ENCODE peak calls at places on chromosomes 4 and X, in five cellular contexts. L, W, Z, Q and J are unnamed samples.

GRCh38 chr4:56799824-56800756 is 21.4 kb downstream of the SPINK2 start:
- DNase-seq in Z (peak), W (peak), L (peak), Q (peak), J (peak)

GRCh38 chr4:134807231-134807745 is 605.7 kb upstream of the PABPC4L start:
- DNase-seq in L (no peak), Z (no peak), Q (no peak), W (no peak), J (no peak)

GRCh38 chr4:78683352-78683751 is 92.8 kb upstream of the BMP2K start:
- DNase-seq in Q (no peak), W (no peak), L (no peak), Z (no peak), J (no peak)

GRCh38 chr4:54781771-54782170 is 124.0 kb downstream of the KIT start:
- DNase-seq in Z (no peak), Q (no peak), W (no peak), L (no peak), J (no peak)

GRCh38 chr4:37603070-37603468 is 83.1 kb downstream of the RELL1 start:
- DNase-seq in W (peak), Q (peak), Z (peak), L (peak), J (peak)

GRCh38 chr4:156805696-156806095 is 165.9 kb downstream of the PDGFC start:
- DNase-seq in L (no peak), W (no peak), Q (no peak), Z (no peak), J (no peak)

GRCh38 chr4:169253904-169254303 is 16.9 kb downstream of the SH3RF1 start:
- DNase-seq in L (no peak), W (no peak), Z (no peak), Q (no peak), J (no peak)

GRCh38 chrX:17247144-17247543 is 127.9 kb upstream of the NHS start:
- DNase-seq in L (no peak), Z (no peak), Q (no peak), W (no peak), J (no peak)

GRCh38 chr4:1379351-1379781 is 26.9 kb downstream of the NKX1-1 start:
- DNase-seq in Q (no peak), L (peak), W (no peak), Z (no peak), J (no peak)

GRCh38 chr4:185775792-185776555 is 36.0 kb downstream of the SORBS2 start:
- DNase-seq in Z (no peak), W (no peak), L (no peak), Q (no peak), J (no peak)
- H3K4me3 ChIP-seq in Z (no peak), W (no peak), L (no peak), Q (no peak), J (peak)

DNA sequence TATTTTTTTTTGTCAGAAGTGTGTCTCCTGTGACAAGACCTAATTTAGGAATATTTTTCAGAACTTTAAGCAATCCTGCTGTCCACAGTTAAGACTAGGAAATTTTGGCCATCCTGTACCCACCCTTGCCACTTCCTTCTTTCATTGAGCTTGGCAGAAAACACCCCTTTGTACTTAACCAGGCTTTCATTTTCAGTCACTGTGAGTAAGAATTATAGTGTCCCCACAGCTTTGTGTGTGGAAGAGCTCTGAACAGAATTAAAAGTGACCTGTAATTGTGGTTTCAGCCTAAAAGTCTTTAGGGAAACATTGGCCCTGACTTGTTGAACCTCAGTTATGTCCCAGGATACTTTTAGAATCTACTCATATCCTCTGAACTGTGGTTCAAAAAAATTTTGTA is 153.7 kb upstream of the BMP3 start:
- DNase-seq in Z (no peak), Q (no peak), W (no peak), L (no peak), J (no peak)
- H3K4me3 ChIP-seq in Z (no peak), Q (no peak), W (no peak), L (no peak), J (no peak)

GRCh38 chrX:140229187-140229586 is 263.9 kb upstream of the CXorf66 start:
- DNase-seq in W (no peak), L (no peak), Q (no peak), Z (no peak), J (no peak)
- H3K4me3 ChIP-seq in W (no peak), L (no peak), Q (no peak), Z (no peak), J (no peak)

DNA sequence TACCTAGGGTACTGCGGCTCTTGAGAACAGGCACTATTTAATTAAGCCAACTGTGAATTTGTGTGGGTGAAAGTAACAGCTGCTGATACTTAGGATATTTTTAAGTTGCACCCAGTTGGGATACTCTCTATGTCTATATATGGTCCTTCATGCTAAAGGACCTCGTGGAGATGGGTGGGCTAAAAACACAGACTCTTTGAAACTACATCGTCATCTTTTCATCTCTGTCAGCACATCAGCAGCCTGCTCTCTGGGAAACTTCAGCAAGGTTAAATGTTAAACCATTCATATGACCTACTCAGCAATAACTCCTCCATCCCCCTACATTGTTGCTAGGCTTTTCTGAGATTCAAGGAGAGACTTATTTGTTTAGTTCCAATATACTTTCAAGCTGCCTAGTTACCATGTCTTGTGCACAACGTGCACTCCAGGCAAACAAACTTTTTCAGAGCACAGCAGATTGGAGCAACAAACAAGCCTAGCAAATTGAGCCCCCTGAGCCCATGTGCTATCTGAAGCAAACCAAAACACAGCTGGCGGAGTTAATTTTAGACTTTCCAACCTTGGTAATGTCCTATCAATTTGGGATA is 6.2 kb upstream of the MOB1B start:
- DNase-seq in L (no peak), W (no peak), Z (no peak), Q (no peak), J (no peak)
- H3K4me3 ChIP-seq in L (no peak), W (no peak), Z (no peak), Q (no peak), J (no peak)

DNA sequence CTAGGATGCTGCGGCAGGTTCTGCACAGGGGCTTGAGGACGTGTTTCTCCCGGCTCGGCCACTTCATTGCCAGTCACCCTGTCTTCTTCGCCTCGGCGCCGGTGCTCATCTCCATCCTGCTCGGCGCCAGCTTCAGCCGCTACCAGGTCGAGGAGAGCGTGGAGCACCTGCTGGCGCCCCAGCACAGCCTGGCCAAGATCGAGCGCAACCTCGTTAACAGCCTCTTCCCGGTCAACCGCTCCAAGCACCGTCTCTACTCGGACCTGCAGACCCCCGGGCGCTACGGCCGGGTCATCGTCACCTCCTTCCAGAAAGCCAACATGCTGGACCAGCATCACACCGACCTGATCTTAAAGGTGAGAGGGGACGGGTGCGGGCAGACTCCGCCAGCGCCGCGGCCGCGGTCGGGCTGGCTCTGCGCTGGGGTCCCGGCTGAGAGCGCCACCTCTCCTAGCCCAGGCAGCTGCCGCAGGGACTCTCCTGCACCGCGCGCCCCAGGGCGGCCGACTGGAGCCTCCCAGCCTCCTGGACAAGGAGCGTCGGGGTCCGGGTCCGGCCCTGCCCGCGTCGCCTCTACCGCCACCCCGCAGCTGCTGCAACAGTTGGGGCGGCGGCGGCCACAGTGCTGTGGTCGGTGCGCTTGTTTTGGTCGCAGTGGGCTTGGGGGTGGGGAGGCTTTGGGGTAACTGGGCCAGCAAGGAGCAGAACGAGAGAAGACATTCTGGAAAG is 386 bp downstream of the PTCHD1 start:
- DNase-seq in Q (no peak), W (no peak), Z (no peak), L (no peak), J (no peak)
- H3K4me3 ChIP-seq in Q (no peak), W (peak), Z (no peak), L (no peak), J (peak)

DNA sequence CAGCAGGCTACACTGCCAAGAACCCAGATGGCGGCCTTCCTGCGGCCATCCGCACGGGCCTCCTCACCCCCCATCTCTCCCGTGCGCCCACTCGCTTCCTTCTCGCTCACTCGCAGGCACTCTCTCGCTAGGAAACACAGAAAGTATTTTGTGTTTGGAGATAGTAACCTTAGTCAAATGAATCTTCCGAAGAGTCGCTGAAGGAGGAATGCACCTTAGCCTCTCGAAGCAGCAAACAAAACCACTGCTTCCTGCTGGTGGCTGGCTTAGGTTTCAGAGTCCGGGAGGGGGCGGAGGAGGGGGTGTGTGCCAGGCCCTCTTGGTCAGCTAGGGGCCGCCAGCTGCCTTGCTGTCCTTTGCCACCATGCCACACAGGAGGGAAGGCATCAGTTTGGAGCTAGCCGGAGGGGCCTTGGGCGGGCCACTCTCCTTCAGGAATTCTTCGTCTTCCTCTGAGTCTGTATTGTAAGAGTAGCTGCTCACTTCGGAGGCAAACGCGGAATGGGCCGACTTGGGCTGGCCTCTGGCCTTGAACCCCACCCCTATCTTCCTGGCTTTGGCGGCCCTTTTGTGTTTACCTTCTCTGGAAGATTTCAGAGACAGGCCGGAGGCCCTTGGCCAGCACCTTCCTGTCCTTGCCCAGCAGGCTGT is 73.2 kb upstream of the UCP1 start:
- DNase-seq in W (no peak), Z (no peak), Q (peak), L (peak), J (no peak)
- H3K4me3 ChIP-seq in W (no peak), Z (no peak), Q (no peak), L (peak), J (peak)

GRCh38 chrX:96540111-96540631 is 144.5 kb upstream of the DIAPH2 start:
- DNase-seq in W (no peak), Z (no peak), L (no peak), Q (no peak), J (no peak)
- H3K4me3 ChIP-seq in W (no peak), Z (no peak), L (no peak), Q (no peak), J (no peak)

DNA sequence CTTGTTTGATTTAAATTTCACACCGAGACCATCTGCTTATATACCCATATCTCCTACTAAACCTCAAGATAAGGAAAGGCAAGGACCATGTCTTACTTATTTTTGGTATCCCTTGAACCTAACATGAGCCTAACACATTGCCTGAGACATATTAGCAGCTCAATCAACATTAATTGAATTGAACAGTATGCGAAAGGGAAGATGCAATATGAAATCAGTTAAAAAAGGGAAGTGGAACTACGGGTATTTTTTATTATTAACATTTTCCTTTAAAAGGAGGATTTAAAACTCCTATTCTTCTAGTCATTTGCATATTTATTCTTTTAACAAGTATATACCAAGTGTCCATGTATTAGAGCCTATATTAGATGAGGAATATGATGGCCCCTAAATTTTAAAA is 197.0 kb downstream of the CAMK2D start:
- DNase-seq in Z (no peak), L (no peak), W (no peak), Q (no peak), J (no peak)
- H3K4me3 ChIP-seq in Z (no peak), L (no peak), W (no peak), Q (no peak), J (no peak)

GRCh38 chrX:6228720-6229119 is at the start of gene NLGN4X:
- DNase-seq in Q (no peak), L (no peak), W (peak), Z (peak), J (no peak)
- H3K4me3 ChIP-seq in Q (no peak), L (peak), W (no peak), Z (peak), J (peak)